ENCODE peak calls at places on chromosomes 11 and 22, in six cellular contexts. N is foreskin fibroblast, R is ascending aorta, Q is esophagus muscularis mucosa, F is fibroblast of lung, P is tibial nerve. J is an unnamed sample.

GRCh38 chr11:132631956-132632355 is 900.3 kb downstream of the OPCML start:
- DNase-seq in N (no peak), R (no peak), Q (peak), F (no peak), P (no peak), J (no peak)

GRCh38 chr22:41110968-41111367 is 18.6 kb downstream of the EP300 start:
- DNase-seq in N (no peak), R (no peak), Q (no peak), F (no peak), P (no peak), J (no peak)

GRCh38 chr11:116976941-116977570 is 121.2 kb downstream of the SIK3 start:
- DNase-seq in N (no peak), R (no peak), Q (no peak), F (peak), P (no peak), J (no peak)

GRCh38 chr11:14381968-14382367 is 23.0 kb upstream of the RRAS2 start:
- DNase-seq in N (no peak), R (no peak), Q (no peak), F (no peak), P (no peak), J (no peak)

GRCh38 chr11:71499125-71499524 is 27.9 kb upstream of the KRTAP5-7 start:
- DNase-seq in N (peak), R (no peak), Q (no peak), F (peak), P (no peak), J (no peak)

GRCh38 chr11:90235536-90235935 is 12.7 kb upstream of the CHORDC1 start:
- DNase-seq in N (no peak), R (no peak), Q (no peak), F (peak), P (no peak), J (no peak)

GRCh38 chr22:45995405-45996101 is 18.6 kb upstream of the WNT7B start:
- DNase-seq in N (no peak), R (no peak), Q (no peak), F (no peak), P (no peak), J (no peak)

GRCh38 chr22:39092111-39092867 is 4.8 kb upstream of the APOBEC3H start:
- DNase-seq in N (no peak), R (no peak), Q (no peak), F (no peak), P (no peak), J (no peak)

GRCh38 chr11:105862736-105863367 is 159.2 kb downstream of the MSANTD4 start:
- DNase-seq in N (peak), R (no peak), Q (no peak), F (peak), P (no peak), J (no peak)

GRCh38 chr22:44587004-44587793 is 89.2 kb upstream of the RTL6 start:
- DNase-seq in N (no peak), R (no peak), Q (no peak), F (peak), P (no peak), J (no peak)

GRCh38 chr22:46549565-46549840 is 12.1 kb upstream of the CELSR1 start:
- DNase-seq in N (no peak), R (no peak), Q (no peak), F (no peak), P (no peak), J (no peak)

GRCh38 chr22:26623984-26624383 is 2.2 kb downstream of the CRYBA4 start:
- DNase-seq in N (no peak), R (no peak), Q (no peak), F (no peak), P (no peak), J (no peak)

DNA sequence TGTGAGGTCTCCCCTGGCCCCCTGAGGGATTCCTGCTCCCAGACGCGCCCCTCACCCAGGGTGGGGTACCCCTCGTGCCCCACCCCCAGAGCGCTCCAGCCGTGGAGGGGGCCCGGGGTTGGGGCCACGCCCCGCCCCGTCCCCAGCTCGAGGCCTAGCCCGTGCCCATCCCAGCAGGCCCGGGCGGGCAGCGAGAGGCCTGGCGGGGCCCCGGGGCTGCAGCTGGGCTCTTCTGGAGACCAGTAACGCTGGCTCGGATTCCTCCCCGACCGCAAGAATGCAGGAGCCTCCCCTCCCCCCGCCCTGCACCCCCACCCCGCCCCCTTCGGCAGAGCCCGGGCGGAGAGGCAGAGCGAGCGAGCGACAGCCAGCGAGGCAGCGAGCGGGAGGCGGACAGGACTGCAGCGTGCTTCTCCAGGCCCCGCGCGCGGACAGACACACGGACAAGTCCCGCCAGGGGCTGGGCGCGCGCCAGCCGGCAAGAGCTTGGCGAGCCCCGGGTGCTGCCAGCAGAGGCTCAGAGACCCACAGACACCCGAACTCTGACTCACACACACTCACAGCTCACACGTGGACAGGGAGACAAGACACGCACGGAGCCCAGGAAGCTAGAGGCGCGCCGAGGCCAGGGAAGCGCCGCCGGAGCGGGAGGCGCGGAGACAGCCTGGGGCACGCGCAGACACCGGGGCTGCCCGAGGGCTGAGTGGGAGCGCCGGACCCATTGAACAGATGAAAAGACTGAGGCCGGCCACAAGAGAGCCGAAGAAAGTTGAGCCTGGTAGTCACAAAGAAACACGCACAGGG is 15.2 kb downstream of the BCL9L start:
- DNase-seq in N (peak), R (no peak), Q (no peak), F (peak), P (peak), J (no peak)
- H3K4me3 ChIP-seq in N (peak), R (peak), Q (peak), F (peak), P (peak), J (peak)

GRCh38 chr11:59544869-59545178 is 33.5 kb downstream of the OR4D9 start:
- DNase-seq in N (no peak), R (no peak), Q (no peak), F (no peak), P (no peak), J (no peak)

GRCh38 chr11:59545179-59546020 is 34.1 kb downstream of the OR4D9 start:
- DNase-seq in N (no peak), R (no peak), Q (no peak), F (peak), P (no peak), J (no peak)

GRCh38 chr11:59542142-59542810 is 30.9 kb downstream of the OR4D9 start:
- DNase-seq in N (no peak), R (no peak), Q (no peak), F (no peak), P (no peak), J (no peak)
- H3K4me3 ChIP-seq in N (no peak), R (no peak), Q (no peak), F (no peak), P (no peak), J (no peak)

GRCh38 chr11:34441814-34442213 is 3.1 kb downstream of the CAT start:
- DNase-seq in N (no peak), R (no peak), Q (no peak), F (no peak), P (no peak), J (no peak)
- H3K4me3 ChIP-seq in N (no peak), R (no peak), Q (no peak), F (no peak), P (no peak), J (no peak)

GRCh38 chr22:23779731-23780130 is 7.0 kb upstream of the SMARCB1 start:
- DNase-seq in N (no peak), R (no peak), Q (no peak), F (no peak), P (no peak), J (no peak)
- H3K4me3 ChIP-seq in N (no peak), R (no peak), Q (no peak), F (no peak), P (no peak), J (no peak)

DNA sequence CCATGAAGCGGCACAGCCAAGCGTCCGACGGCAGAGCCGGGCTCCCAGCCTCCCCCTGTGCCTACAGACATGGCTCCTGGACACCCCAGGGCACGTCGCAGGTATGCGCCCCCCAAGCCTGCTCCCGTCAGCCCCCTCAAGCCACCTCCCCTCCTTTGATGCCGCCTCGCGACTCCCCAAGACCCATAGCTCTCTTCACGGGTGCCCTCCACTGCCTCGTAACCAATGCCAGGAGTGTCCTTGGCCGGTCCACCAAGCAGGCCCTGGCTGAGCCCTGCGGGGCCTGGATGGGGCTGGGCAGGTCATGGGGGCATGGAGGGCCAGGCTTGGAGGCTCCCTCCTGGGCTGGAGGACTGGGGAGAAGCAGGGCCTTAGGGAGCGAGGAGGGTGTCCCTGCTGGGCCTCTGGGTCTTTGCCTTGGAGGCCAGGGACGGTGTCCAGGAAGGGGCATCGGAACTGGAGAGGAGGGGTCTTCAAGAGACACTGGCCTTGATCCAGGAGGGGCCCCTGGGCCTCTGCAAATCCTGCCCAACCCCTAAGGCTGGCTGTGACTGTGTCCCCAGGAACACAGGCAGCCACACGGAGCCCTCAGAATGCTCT is 9.2 kb downstream of the ANO9 start:
- DNase-seq in N (no peak), R (no peak), Q (no peak), F (no peak), P (no peak), J (no peak)
- H3K4me3 ChIP-seq in N (no peak), R (no peak), Q (no peak), F (no peak), P (no peak), J (no peak)

DNA sequence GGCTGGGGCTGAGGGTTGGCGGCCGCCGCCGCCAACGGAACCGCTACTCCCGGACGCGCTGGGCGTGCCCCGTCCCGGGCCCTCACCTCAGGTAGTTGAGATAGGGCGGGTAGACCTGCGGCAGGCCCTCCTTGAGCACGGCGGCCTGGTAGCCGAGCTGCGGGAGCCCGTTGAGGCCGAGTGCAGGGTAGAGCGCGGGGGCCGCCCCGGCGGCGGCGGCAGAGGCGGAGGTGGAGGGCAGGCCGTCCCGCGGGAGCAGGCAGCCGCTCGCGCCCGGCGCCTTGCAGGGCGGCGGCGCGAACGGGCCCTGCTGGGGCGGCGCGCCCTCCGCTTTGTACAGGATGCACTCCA is 2.3 kb downstream of the PGR start:
- DNase-seq in N (no peak), R (no peak), Q (no peak), F (no peak), P (no peak), J (no peak)
- H3K4me3 ChIP-seq in N (peak), R (peak), Q (peak), F (peak), P (peak), J (peak)

GRCh38 chr11:126658306-126659056 is 303.0 kb downstream of the ST3GAL4 start:
- DNase-seq in N (no peak), R (no peak), Q (no peak), F (no peak), P (no peak), J (no peak)
- H3K4me3 ChIP-seq in N (no peak), R (no peak), Q (no peak), F (no peak), P (no peak), J (no peak)

GRCh38 chr11:15651782-15652181 is 537.1 kb downstream of the INSC start:
- DNase-seq in N (no peak), R (no peak), Q (no peak), F (no peak), P (no peak), J (no peak)
- H3K4me3 ChIP-seq in N (no peak), R (peak), Q (peak), F (peak), P (no peak), J (peak)